ENCODE peak calls at places on chromosome 11, in ten cellular contexts. E is psoas muscle, R is PC-9, V is fibroblast of mammary gland, K is RWPE1, S is cardiac fibroblast, M is BJ, J is transverse colon, O is spleen, D is upper lobe of right lung. I is an unnamed sample.

GRCh38 chr11:27485930-27486773 is 13.6 kb upstream of the LGR4 start:
- DNase-seq in K (no peak), S (peak), J (no peak), O (no peak), M (no peak), D (no peak), E (no peak), R (no peak), V (peak), I (peak)

GRCh38 chr11:18091731-18092130 is 14.2 kb downstream of the SAAL1 start:
- DNase-seq in M (no peak), K (no peak), O (no peak), J (no peak), E (no peak), S (peak), V (peak), D (no peak), R (no peak), I (no peak)

GRCh38 chr11:41486436-41486835 is 27.0 kb upstream of the LRRC4C start:
- DNase-seq in V (peak), K (no peak), J (no peak), R (no peak), O (no peak), S (no peak), M (no peak), E (no peak), D (no peak), I (no peak)

GRCh38 chr11:65503923-65504670 is 5.3 kb downstream of the MALAT1 start:
- DNase-seq in K (no peak), O (no peak), D (no peak), V (peak), S (peak), R (no peak), E (no peak), J (no peak), M (no peak), I (no peak)

GRCh38 chr11:15594607-15595006 is 479.9 kb downstream of the INSC start:
- DNase-seq in E (no peak), S (no peak), M (no peak), K (no peak), R (no peak), O (no peak), V (no peak), D (no peak), J (no peak), I (no peak)

GRCh38 chr11:126419801-126420729 is 64.6 kb downstream of the ST3GAL4 start:
- DNase-seq in O (no peak), J (no peak), R (no peak), D (no peak), V (peak), M (no peak), E (no peak), S (peak), K (no peak), I (no peak)

GRCh38 chr11:69343401-69344321 is 49.7 kb downstream of the MYEOV start:
- DNase-seq in M (no peak), J (no peak), K (no peak), O (no peak), E (no peak), V (no peak), D (peak), S (no peak), R (no peak), I (no peak)

GRCh38 chr11:6404341-6405038 is 14.2 kb downstream of the SMPD1 start:
- DNase-seq in V (peak), M (no peak), D (no peak), K (no peak), R (no peak), O (no peak), J (no peak), S (no peak), E (no peak), I (no peak)

GRCh38 chr11:96778272-96778671 is 388.5 kb downstream of the JRKL start:
- DNase-seq in D (no peak), M (no peak), J (no peak), R (no peak), V (no peak), E (no peak), K (no peak), S (no peak), O (no peak), I (no peak)

GRCh38 chr11:118757881-118758399 is 33.0 kb downstream of the DDX6 start:
- DNase-seq in K (no peak), V (no peak), M (no peak), J (no peak), R (no peak), O (no peak), S (no peak), D (no peak), E (no peak), I (no peak)

GRCh38 chr11:21411114-21411513 is 741.7 kb downstream of the NELL1 start:
- DNase-seq in O (no peak), K (no peak), E (no peak), D (no peak), V (no peak), J (no peak), R (no peak), S (no peak), M (no peak), I (peak)

GRCh38 chr11:44658451-44658850 is 68.3 kb upstream of the TSPAN18 start:
- DNase-seq in E (no peak), O (no peak), R (no peak), M (no peak), V (no peak), S (peak), K (no peak), D (no peak), J (no peak), I (peak)
- TF ChIP-seq CTCF in E (no peak), O (no peak), R (peak), M (no peak), V (no peak), S (peak), K (no peak), D (peak), J (no peak), I (no peak)

DNA sequence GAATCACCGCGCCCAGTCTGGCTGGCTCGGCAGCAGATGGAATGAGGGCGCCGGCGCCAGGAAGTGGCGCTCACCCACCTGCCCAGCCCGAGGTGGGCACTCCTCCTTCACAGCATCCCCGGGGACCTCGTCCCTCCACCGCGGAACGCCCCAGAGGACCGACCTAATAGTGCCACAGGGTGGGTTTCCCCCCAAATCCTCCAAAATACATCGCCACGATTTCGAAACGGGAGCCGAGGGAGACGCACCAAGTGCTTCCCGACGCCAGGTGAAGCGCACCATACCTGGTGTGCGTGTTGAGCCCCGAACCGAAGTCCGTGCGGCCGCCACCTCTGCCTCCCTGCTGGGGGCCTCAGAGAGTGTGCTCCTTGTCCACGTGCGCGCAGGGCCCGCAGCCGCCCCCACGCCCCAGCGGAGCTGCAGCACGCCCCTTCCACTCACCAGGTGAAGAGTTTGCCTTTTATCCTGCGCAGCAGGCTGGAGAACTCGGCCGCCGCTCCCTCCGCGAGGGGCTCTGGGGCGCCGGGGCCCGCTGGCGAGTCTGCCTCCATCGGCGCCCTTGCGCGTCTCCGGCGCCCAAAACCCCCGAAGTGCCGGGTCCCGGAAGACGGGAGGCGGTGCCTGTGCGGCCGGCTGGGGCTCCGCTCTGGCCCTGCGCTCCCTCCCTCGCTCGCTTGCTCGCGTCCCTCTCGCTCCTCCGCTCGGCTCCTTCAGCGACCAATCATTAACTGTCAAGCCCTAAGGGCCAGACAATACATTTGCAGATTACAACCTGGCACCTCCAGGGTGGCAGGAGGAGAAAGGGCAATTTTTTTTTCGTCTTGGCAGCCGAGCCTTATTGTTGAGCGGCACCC is at the start of gene SLC35F2:
- DNase-seq in O (peak), S (peak), K (peak), J (peak), R (peak), V (peak), M (no peak), D (peak), E (peak), I (peak)
- TF ChIP-seq CTCF in O (no peak), S (no peak), K (no peak), J (no peak), R (peak), V (no peak), M (no peak), D (no peak), E (no peak), I (no peak)

DNA sequence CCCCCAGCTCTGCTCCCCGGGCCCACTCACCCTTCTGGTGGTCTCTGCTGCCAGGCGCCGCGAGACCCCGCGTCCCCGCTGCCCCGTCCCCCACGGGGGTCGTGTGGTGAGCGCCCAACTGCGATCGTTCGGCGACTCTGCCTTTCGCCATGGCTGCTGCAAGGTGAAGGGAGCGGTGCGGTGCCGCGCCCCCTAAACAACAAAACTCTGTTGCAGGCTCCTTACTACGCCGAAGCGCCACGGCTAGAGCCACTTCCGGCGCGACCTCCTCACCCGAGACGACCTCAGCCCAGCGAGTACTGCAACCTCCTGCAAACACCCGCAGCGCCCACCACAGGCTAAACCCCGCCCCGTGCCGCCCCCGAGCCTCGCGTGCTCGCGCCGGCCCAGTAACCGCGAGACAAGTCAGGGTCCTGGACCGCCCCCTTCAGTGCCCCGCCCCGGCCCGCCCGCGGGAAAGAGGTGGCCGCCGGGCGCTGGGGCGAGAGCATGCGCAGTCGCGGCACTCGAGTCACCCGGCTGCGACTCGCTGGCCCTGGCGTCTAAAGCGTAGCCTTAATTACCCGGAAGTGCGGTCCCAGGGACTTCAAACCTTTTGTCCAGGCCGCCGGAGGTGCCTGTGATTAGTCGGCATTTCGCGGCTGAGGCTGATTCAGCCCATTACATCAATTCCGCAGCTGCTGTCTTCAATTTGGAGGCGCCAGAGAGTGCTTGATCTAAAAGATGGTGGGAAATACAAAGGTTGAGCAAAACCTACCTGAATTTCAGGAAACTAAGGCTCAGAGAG is at the start of gene TMEM41B:
- DNase-seq in S (peak), E (peak), D (peak), K (peak), O (peak), M (peak), J (peak), V (peak), R (peak), I (peak)
- TF ChIP-seq CTCF in S (peak), E (no peak), D (peak), K (no peak), O (no peak), M (peak), J (no peak), V (no peak), R (no peak), I (no peak)

GRCh38 chr11:109939176-109939810 is 153.9 kb upstream of the ZC3H12C start:
- DNase-seq in D (no peak), S (peak), M (peak), O (no peak), J (peak), E (no peak), R (peak), K (peak), V (peak), I (peak)
- TF ChIP-seq CTCF in D (peak), S (peak), M (peak), O (no peak), J (peak), E (peak), R (peak), K (peak), V (peak), I (peak)

DNA sequence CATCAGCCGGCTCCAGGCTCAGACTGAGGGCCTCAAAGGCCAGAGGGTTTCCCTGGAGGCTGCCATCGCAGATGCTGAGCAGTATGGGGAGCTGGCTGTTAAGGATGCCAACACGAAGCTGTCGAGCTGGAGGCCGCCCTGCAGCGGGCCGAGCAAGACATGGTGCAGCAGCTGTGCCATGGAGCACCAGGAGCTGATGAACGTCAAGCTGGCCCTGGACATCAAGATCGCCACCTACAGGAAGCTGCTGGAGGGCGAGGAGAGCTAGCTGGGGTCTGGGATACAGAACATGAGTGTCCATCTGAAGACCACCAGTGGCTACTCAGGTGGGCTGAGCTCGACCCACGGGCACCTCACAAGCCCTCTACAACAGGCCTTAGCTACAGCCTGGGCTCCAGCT is 4.0 kb upstream of the SCUBE2 start:
- DNase-seq in O (no peak), S (no peak), R (no peak), M (no peak), K (no peak), E (no peak), J (peak), D (no peak), V (no peak), I (no peak)
- TF ChIP-seq CTCF in O (no peak), S (no peak), R (no peak), M (peak), K (no peak), E (no peak), J (no peak), D (peak), V (no peak), I (no peak)

GRCh38 chr11:107592256-107592655 is 1.3 kb downstream of the ELMOD1 start:
- DNase-seq in S (no peak), D (no peak), R (no peak), V (no peak), J (no peak), O (no peak), K (no peak), M (no peak), E (no peak), I (no peak)

GRCh38 chr11:107590460-107591097 is 368 bp upstream of the ELMOD1 start:
- DNase-seq in V (no peak), E (no peak), J (no peak), D (no peak), R (peak), S (no peak), K (no peak), O (no peak), M (no peak), I (no peak)

GRCh38 chr11:107591446-107592236 is 694 bp downstream of the ELMOD1 start:
- DNase-seq in J (no peak), M (no peak), V (peak), S (no peak), E (no peak), R (no peak), O (no peak), K (no peak), D (no peak), I (peak)

GRCh38 chr11:107592813-107593212 is 1.9 kb downstream of the ELMOD1 start:
- DNase-seq in M (no peak), J (no peak), O (no peak), R (no peak), K (no peak), V (no peak), E (no peak), D (no peak), S (no peak), I (no peak)

GRCh38 chr11:107591098-107591445 is at the start of gene ELMOD1:
- DNase-seq in O (peak), R (peak), J (peak), E (peak), V (peak), K (peak), S (peak), D (peak), M (no peak), I (peak)
- TF ChIP-seq CTCF in O (no peak), R (no peak), J (no peak), E (peak), V (no peak), K (peak), S (peak), D (no peak), M (peak), I (no peak)

DNA sequence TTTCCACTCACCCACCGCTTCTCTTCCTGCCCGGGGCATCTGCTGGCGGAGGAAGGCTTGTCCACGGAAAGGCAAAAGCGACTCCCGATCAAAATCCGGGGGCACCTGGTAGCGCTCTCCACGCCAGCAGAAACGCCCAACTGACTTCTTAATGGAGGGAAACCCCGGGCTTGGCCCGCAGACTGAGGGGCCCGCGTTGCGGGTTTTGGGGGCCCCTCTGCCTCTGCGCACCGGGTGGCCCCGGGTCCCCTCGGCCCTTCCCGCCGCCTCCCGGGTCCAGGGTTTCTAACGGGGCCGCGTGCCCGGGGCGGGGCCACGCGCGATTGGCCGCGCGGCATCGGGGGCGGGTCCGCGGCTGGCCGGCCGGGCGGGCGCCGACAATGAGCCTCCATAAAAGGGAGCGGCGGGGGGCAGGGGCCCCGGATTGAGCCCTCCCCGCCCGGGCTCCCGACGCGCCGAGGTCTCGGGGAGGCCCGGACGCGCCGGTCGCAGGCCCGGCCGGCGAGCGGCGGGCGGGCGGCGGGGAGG is at the start of gene SPINDOC:
- DNase-seq in M (no peak), S (peak), V (peak), O (peak), E (peak), K (peak), R (peak), J (peak), D (peak), I (peak)
- TF ChIP-seq CTCF in M (no peak), S (no peak), V (no peak), O (no peak), E (no peak), K (no peak), R (no peak), J (no peak), D (no peak), I (no peak)